ENCODE peak calls at places on chromosomes 4 and X, in seven cellular contexts. One of them, this sample, is unnamed.

GRCh38 chr4:103091601-103092223 is 7.9 kb downstream of the BDH2 start:
- DNase-seq in SK-N-SH: peak; percentile 39
- DNase-seq in H1: no peak
- DNase-seq in HCT116: peak; percentile 63
- DNase-seq in K562: peak; percentile 72
- DNase-seq in HepG2: peak; percentile 72
- DNase-seq in GM12878: peak; percentile 59
- DNase-seq in this sample: peak; percentile 68

GRCh38 chr4:78171482-78171881 is 114.4 kb downstream of the FRAS1 start:
- DNase-seq in SK-N-SH: no peak
- DNase-seq in H1: no peak
- DNase-seq in HCT116: no peak
- DNase-seq in K562: peak; percentile 5
- DNase-seq in HepG2: no peak
- DNase-seq in GM12878: no peak
- DNase-seq in this sample: no peak

GRCh38 chrX:3326721-3327120 is 19.7 kb downstream of the MXRA5 start:
- DNase-seq in SK-N-SH: no peak
- DNase-seq in H1: no peak
- DNase-seq in HCT116: no peak
- DNase-seq in K562: no peak
- DNase-seq in HepG2: no peak
- DNase-seq in GM12878: no peak
- DNase-seq in this sample: no peak

GRCh38 chr4:186104114-186104894 is at the start of gene FAM149A:
- DNase-seq in SK-N-SH: no peak
- DNase-seq in H1: no peak
- DNase-seq in HCT116: peak; percentile 19
- DNase-seq in K562: no peak
- DNase-seq in HepG2: no peak
- DNase-seq in GM12878: no peak
- DNase-seq in this sample: no peak

GRCh38 chr4:103002551-103002950 is 17.0 kb downstream of the SLC9B1 start:
- DNase-seq in SK-N-SH: no peak
- DNase-seq in H1: no peak
- DNase-seq in HCT116: no peak
- DNase-seq in K562: no peak
- DNase-seq in HepG2: no peak
- DNase-seq in GM12878: no peak
- DNase-seq in this sample: peak; percentile 32

GRCh38 chr4:108762559-108763225 is at the start of gene ETNPPL:
- DNase-seq in SK-N-SH: peak; percentile 55
- DNase-seq in H1: peak; percentile 29
- DNase-seq in HCT116: no peak
- DNase-seq in K562: no peak
- DNase-seq in HepG2: peak; percentile 21
- DNase-seq in GM12878: no peak
- DNase-seq in this sample: peak; percentile 11

GRCh38 chr4:186326391-186326790 is 60.4 kb downstream of the F11 start:
- DNase-seq in SK-N-SH: no peak
- DNase-seq in H1: no peak
- DNase-seq in HCT116: no peak
- DNase-seq in K562: no peak
- DNase-seq in HepG2: no peak
- DNase-seq in GM12878: no peak
- DNase-seq in this sample: no peak

GRCh38 chr4:38046735-38047487 is 86.7 kb downstream of the PTTG2 start:
- DNase-seq in SK-N-SH: no peak
- DNase-seq in H1: no peak
- DNase-seq in HCT116: no peak
- DNase-seq in K562: peak; percentile 26
- DNase-seq in HepG2: no peak
- DNase-seq in GM12878: no peak
- DNase-seq in this sample: peak; percentile 55

GRCh38 chr4:95571577-95571976 is 22.8 kb upstream of the UNC5C start:
- DNase-seq in SK-N-SH: no peak
- DNase-seq in H1: no peak
- DNase-seq in HCT116: no peak
- DNase-seq in K562: no peak
- DNase-seq in HepG2: no peak
- DNase-seq in GM12878: no peak
- DNase-seq in this sample: no peak

DNA sequence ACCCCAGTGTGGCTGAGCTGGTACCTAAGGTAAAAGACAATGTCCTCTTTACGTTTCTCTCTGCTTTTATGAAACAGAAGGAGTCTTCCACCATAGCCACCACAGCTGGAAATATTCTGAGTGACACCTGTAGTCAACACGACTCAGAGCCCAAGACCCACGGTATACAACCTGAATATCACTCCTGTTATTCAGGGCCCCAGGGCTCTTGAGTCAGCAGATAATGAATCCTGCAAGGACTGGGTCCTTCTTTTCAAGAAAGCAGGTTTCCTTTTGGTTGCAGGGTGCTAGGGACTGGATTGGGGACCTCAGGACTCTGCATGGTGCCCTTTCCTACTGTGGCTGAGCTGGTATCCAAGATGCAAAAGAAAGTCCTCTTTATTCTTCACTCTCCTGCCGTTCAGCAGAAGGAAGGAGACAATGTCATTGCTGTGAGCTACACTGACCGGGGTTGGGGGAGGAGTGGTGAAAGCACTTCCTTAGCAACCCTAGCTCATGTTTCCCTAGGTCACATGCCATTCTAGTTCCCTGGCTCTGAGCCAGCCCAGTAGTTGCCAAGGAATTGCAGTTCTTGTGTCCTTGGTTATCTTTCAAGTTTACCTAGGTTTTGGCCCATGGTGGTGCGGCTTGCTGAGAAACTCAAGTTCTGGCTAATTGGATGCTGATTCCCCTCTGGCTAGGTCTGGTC is 23.7 kb upstream of the UNC5C start:
- DNase-seq in SK-N-SH: no peak
- DNase-seq in H1: no peak
- DNase-seq in HCT116: no peak
- DNase-seq in K562: no peak
- DNase-seq in HepG2: no peak
- DNase-seq in GM12878: no peak
- DNase-seq in this sample: peak; percentile 81
- TF ChIP-seq JUND in SK-N-SH: no peak
- TF ChIP-seq JUND in H1: no peak
- TF ChIP-seq JUND in HCT116: no peak
- TF ChIP-seq JUND in K562: no peak
- TF ChIP-seq JUND in HepG2: no peak
- TF ChIP-seq JUND in GM12878: no peak
- TF ChIP-seq JUND in this sample: no peak

GRCh38 chr4:170497105-170497504 is 407.3 kb upstream of the AADAT start:
- DNase-seq in SK-N-SH: peak; percentile 3
- DNase-seq in H1: no peak
- DNase-seq in HCT116: no peak
- DNase-seq in K562: no peak
- DNase-seq in HepG2: no peak
- DNase-seq in GM12878: peak; percentile 24
- DNase-seq in this sample: peak; percentile 57

GRCh38 chr4:170491981-170492380 is 402.2 kb upstream of the AADAT start:
- DNase-seq in SK-N-SH: no peak
- DNase-seq in H1: no peak
- DNase-seq in HCT116: no peak
- DNase-seq in K562: no peak
- DNase-seq in HepG2: no peak
- DNase-seq in GM12878: no peak
- DNase-seq in this sample: no peak

DNA sequence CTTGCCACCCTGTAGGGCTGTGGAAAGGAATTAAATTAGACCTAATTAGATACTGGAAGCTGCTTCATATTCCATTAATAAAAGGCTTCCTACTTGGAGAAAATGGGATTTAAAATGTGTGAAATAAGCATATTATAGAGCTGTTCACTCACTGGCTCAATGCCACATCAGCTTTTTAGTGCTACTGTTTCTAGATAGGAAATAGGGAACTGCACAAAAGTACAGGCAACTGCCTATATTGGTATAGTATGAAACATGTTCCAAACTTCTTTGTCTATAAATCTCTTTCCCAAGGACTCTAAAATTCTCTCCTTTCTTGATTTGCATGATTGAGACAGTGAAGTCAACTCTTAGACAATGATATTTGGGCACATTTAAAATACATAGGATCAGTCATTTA is 408.0 kb upstream of the AADAT start:
- DNase-seq in SK-N-SH: no peak
- DNase-seq in H1: no peak
- DNase-seq in HCT116: no peak
- DNase-seq in K562: no peak
- DNase-seq in HepG2: no peak
- DNase-seq in GM12878: peak; percentile 1
- DNase-seq in this sample: no peak
- TF ChIP-seq JUND in SK-N-SH: no peak
- TF ChIP-seq JUND in H1: no peak
- TF ChIP-seq JUND in HCT116: no peak
- TF ChIP-seq JUND in K562: no peak
- TF ChIP-seq JUND in HepG2: no peak
- TF ChIP-seq JUND in GM12878: no peak
- TF ChIP-seq JUND in this sample: no peak

DNA sequence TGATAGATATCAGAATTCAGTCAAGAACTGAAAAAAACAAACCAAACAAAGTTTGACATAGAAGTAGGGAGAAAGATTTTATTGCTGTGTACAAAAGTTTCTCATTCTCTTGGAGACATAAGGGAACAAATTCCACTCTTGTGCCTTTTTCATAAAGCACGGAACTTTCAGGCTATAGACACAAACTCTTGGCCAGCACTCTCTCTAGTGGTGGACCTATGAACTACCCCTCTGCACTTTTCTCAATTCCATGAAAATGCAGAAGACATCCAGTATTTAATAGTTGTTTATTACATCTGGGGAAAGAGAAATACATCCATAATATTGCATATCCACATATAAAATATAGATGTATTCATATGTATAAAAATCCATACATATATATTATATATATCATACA is 291.6 kb upstream of the HS3ST1 start:
- DNase-seq in SK-N-SH: peak; percentile 4
- DNase-seq in H1: no peak
- DNase-seq in HCT116: no peak
- DNase-seq in K562: no peak
- DNase-seq in HepG2: no peak
- DNase-seq in GM12878: no peak
- DNase-seq in this sample: peak; percentile 55
- TF ChIP-seq JUND in SK-N-SH: no peak
- TF ChIP-seq JUND in H1: no peak
- TF ChIP-seq JUND in HCT116: no peak
- TF ChIP-seq JUND in K562: no peak
- TF ChIP-seq JUND in HepG2: no peak
- TF ChIP-seq JUND in GM12878: no peak
- TF ChIP-seq JUND in this sample: no peak

DNA sequence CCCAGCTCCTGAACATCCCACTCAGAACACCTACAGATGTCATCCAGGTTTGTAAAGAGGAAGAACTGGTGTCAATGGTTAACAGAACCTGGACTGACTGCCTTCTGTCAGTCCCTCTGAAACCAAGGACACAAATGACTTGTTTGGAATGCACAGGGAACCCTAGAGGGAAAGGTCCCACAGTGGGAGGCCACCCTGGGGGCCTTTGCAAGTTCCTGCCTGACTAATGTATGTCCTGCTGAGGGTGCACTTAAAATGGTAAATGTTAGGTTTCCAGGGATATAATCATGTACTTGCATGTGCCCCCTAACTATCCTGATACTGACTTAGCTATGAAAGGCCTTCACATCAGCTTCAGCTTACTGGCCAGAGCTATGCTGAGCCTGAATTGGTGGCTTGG is 15.0 kb upstream of the XAGE2 start:
- DNase-seq in SK-N-SH: no peak
- DNase-seq in H1: no peak
- DNase-seq in HCT116: no peak
- DNase-seq in K562: no peak
- DNase-seq in HepG2: no peak
- DNase-seq in GM12878: no peak
- DNase-seq in this sample: no peak
- TF ChIP-seq JUND in SK-N-SH: no peak
- TF ChIP-seq JUND in H1: no peak
- TF ChIP-seq JUND in HCT116: no peak
- TF ChIP-seq JUND in K562: no peak
- TF ChIP-seq JUND in HepG2: no peak
- TF ChIP-seq JUND in GM12878: no peak
- TF ChIP-seq JUND in this sample: no peak

GRCh38 chrX:64202808-64203320 is 2.6 kb downstream of the AMER1 start:
- DNase-seq in SK-N-SH: no peak
- DNase-seq in H1: no peak
- DNase-seq in HCT116: no peak
- DNase-seq in K562: no peak
- DNase-seq in HepG2: no peak
- DNase-seq in GM12878: no peak
- DNase-seq in this sample: no peak

GRCh38 chrX:64205441-64205734 is at the start of gene AMER1:
- DNase-seq in SK-N-SH: no peak
- DNase-seq in H1: no peak
- DNase-seq in HCT116: no peak
- DNase-seq in K562: no peak
- DNase-seq in HepG2: no peak
- DNase-seq in GM12878: no peak
- DNase-seq in this sample: no peak

GRCh38 chrX:64204701-64205440 is 637 bp downstream of the AMER1 start:
- DNase-seq in SK-N-SH: peak; percentile 75
- DNase-seq in H1: no peak
- DNase-seq in HCT116: no peak
- DNase-seq in K562: peak; percentile 6
- DNase-seq in HepG2: peak; percentile 0
- DNase-seq in GM12878: no peak
- DNase-seq in this sample: peak; percentile 8

GRCh38 chrX:64205735-64206491 is 405 bp upstream of the AMER1 start:
- DNase-seq in SK-N-SH: peak; percentile 93
- DNase-seq in H1: peak; percentile 80
- DNase-seq in HCT116: peak; percentile 80
- DNase-seq in K562: peak; percentile 89
- DNase-seq in HepG2: peak; percentile 81
- DNase-seq in GM12878: peak; percentile 71
- DNase-seq in this sample: peak; percentile 93

DNA sequence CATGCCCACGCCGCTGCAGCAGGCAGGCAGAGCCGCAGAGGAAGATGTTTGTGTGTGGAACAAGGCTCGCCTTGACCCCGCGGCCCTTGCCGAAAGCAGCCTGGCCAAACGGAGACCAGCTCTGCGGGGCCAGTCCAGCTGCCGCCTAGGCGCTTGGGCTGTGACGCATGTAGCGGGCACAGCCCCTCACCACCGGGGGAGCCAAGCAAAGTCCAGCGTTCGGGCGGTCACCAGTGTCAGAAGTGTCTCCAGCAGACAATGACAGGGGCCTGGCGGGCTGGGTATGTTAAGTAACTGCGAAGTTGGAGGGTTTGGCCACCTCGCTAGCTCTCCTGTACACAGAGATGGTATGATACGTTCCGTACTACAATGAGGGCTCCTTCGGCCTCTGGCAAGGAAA is 1.3 kb downstream of the AMER1 start:
- DNase-seq in SK-N-SH: peak; percentile 60
- DNase-seq in H1: no peak
- DNase-seq in HCT116: no peak
- DNase-seq in K562: no peak
- DNase-seq in HepG2: peak; percentile 55
- DNase-seq in GM12878: no peak
- DNase-seq in this sample: no peak
- TF ChIP-seq JUND in SK-N-SH: no peak
- TF ChIP-seq JUND in H1: no peak
- TF ChIP-seq JUND in HCT116: no peak
- TF ChIP-seq JUND in K562: no peak
- TF ChIP-seq JUND in HepG2: no peak
- TF ChIP-seq JUND in GM12878: no peak
- TF ChIP-seq JUND in this sample: no peak

This sample was measured in T47D.